ENCODE peak calls at places on chromosomes 5 and 9, in nine cellular contexts. P is GM04504, G is ureter, B is GM23248, L is chondrocyte, T is SK-MEL-5, J is esophagus squamous epithelium, S is posterior cingulate gyrus, I is left lung. D is an unnamed sample.

GRCh38 chr5:74517700-74518099 is 122.8 kb downstream of the ENC1 start:
- DNase-seq in B (peak; percentile 91), L (no peak), P (peak; percentile 13), I (no peak), J (no peak), S (no peak), G (no peak), T (no peak), D (no peak)

GRCh38 chr9:137056739-137057407 is 3.0 kb upstream of the ENTPD2 start:
- DNase-seq in L (no peak), I (no peak), P (no peak), B (no peak), T (no peak), S (no peak), G (no peak), J (no peak), D (no peak)

GRCh38 chr9:87342743-87343142 is 154.9 kb upstream of the DAPK1 start:
- DNase-seq in B (no peak), L (no peak), G (no peak), P (no peak), I (no peak), J (no peak), S (no peak), T (no peak), D (no peak)

GRCh38 chr5:95741458-95741857 is 10.3 kb downstream of the RHOBTB3 start:
- DNase-seq in S (no peak), L (no peak), P (no peak), G (no peak), J (no peak), T (no peak), B (no peak), I (no peak), D (no peak)

GRCh38 chr5:87411586-87412416 is 929 bp downstream of the CCNH start:
- DNase-seq in P (no peak), S (no peak), J (no peak), G (no peak), B (peak; percentile 61), T (peak; percentile 33), L (no peak), I (no peak), D (no peak)

GRCh38 chr9:12884736-12885395 is 110.0 kb downstream of the LURAP1L start:
- DNase-seq in I (no peak), G (no peak), P (peak; percentile 67), T (peak; percentile 80), J (no peak), S (no peak), B (peak; percentile 85), L (no peak), D (no peak)

GRCh38 chr9:124590886-124591641 is 83.9 kb upstream of the NR5A1 start:
- DNase-seq in B (no peak), J (no peak), P (no peak), L (no peak), T (no peak), I (no peak), S (no peak), G (no peak), D (no peak)

GRCh38 chr9:131959887-131960286 is 119.8 kb downstream of the MED27 start:
- DNase-seq in T (no peak), J (no peak), P (no peak), L (no peak), S (no peak), I (no peak), B (no peak), G (no peak), D (no peak)

GRCh38 chr5:179224741-179225140 is 120.5 kb downstream of the ADAMTS2 start:
- DNase-seq in B (no peak), I (peak; percentile 44), S (peak; percentile 56), P (no peak), T (no peak), J (no peak), L (peak; percentile 53), G (no peak), D (no peak)

GRCh38 chr9:88197781-88198345 is 59.6 kb upstream of the SPATA31C2 start:
- DNase-seq in T (no peak), L (no peak), I (no peak), G (no peak), J (no peak), S (no peak), P (peak; percentile 90), B (peak; percentile 74), D (no peak)

GRCh38 chr9:84404095-84404686 is 63.6 kb upstream of the SLC28A3 start:
- DNase-seq in P (no peak), J (no peak), L (no peak), B (peak; percentile 10), G (no peak), S (no peak), T (peak; percentile 56), I (no peak), D (no peak)

GRCh38 chr5:136926073-136926472 is 560.7 kb upstream of the TRPC7 start:
- DNase-seq in B (no peak), S (no peak), T (no peak), J (no peak), P (no peak), G (no peak), L (no peak), I (no peak), D (no peak)

GRCh38 chr9:394347-395052 is 179.8 kb downstream of the DOCK8 start:
- DNase-seq in I (no peak), J (no peak), T (no peak), P (no peak), L (no peak), G (no peak), S (no peak), B (no peak), D (no peak)

GRCh38 chr5:169742773-169743296 is 105.8 kb downstream of the DOCK2 start:
- DNase-seq in G (no peak), I (no peak), L (no peak), B (peak; percentile 77), S (peak; percentile 70), T (no peak), J (no peak), P (peak; percentile 84), D (no peak)

GRCh38 chr9:120892748-120893584 is 16.0 kb upstream of the PHF19 start:
- DNase-seq in B (peak; percentile 66), I (no peak), S (no peak), L (no peak), J (no peak), T (peak; percentile 16), P (no peak), G (no peak), D (no peak)

GRCh38 chr5:160254706-160255105 is 25.4 kb downstream of the FABP6 start:
- DNase-seq in B (no peak), S (no peak), T (no peak), G (no peak), I (no peak), P (no peak), L (no peak), J (no peak), D (no peak)

GRCh38 chr5:96868603-96869371 is 7.5 kb upstream of the ERAP2 start:
- DNase-seq in J (no peak), S (no peak), T (peak; percentile 82), G (no peak), P (no peak), L (no peak), I (no peak), B (peak; percentile 84), D (no peak)

GRCh38 chr9:134176599-134176968 is 12.2 kb upstream of the RNU6ATAC start:
- DNase-seq in I (no peak), G (no peak), S (no peak), J (no peak), T (no peak), B (no peak), L (no peak), P (no peak), D (no peak)

GRCh38 chr9:138103824-138104206 is 226.2 kb downstream of the CACNA1B start:
- DNase-seq in L (peak; percentile 85), J (no peak), P (no peak), I (peak; percentile 47), T (no peak), G (no peak), B (no peak), S (no peak), D (no peak)

GRCh38 chr9:94222870-94223269 is 36.2 kb upstream of the ZNF169 start:
- DNase-seq in G (no peak), S (no peak), B (no peak), I (no peak), L (no peak), P (no peak), J (no peak), T (no peak), D (no peak)

GRCh38 chr9:35906923-35907699 is 1.1 kb downstream of the HRCT1 start:
- DNase-seq in T (no peak), S (no peak), J (no peak), P (no peak), L (no peak), I (no peak), B (peak; percentile 90), G (peak; percentile 70), D (no peak)

GRCh38 chr5:147617191-147617606 is 107.3 kb upstream of the DPYSL3 start:
- DNase-seq in S (no peak), B (no peak), G (no peak), T (no peak), L (no peak), P (no peak), I (no peak), J (no peak), D (no peak)

GRCh38 chr5:178471666-178472065 is 118.5 kb downstream of the COL23A1 start:
- DNase-seq in I (no peak), G (no peak), T (no peak), B (no peak), S (no peak), L (no peak), J (no peak), P (no peak), D (no peak)

GRCh38 chr9:137664676-137665075 is 45.9 kb downstream of the EHMT1 start:
- DNase-seq in S (no peak), I (no peak), G (no peak), L (no peak), J (no peak), P (no peak), T (no peak), B (no peak), D (no peak)

GRCh38 chr5:132777209-132778069 is at the start of gene SEPTIN8:
- DNase-seq in J (no peak), B (peak; percentile 76), G (no peak), L (no peak), T (peak; percentile 22), I (peak; percentile 84), S (peak; percentile 90), P (no peak), D (no peak)

GRCh38 chr5:74767579-74767913 is 497 bp downstream of the NSA2 start:
- DNase-seq in T (peak; percentile 61), J (no peak), L (no peak), I (no peak), G (no peak), B (peak; percentile 81), P (no peak), S (no peak), D (no peak)

GRCh38 chr5:35867998-35868397 is 11.3 kb downstream of the IL7R start:
- DNase-seq in J (no peak), I (no peak), L (no peak), G (no peak), T (no peak), P (no peak), B (no peak), S (no peak), D (no peak)

GRCh38 chr5:126514159-126515141 is 80.6 kb downstream of the ALDH7A1 start:
- DNase-seq in P (no peak), T (no peak), L (no peak), J (no peak), G (no peak), B (peak; percentile 21), S (no peak), I (no peak), D (no peak)

GRCh38 chr5:100823812-100824211 is 79.3 kb downstream of the ST8SIA4 start:
- DNase-seq in L (no peak), B (no peak), I (no peak), P (no peak), T (no peak), S (no peak), G (no peak), J (no peak), D (no peak)

GRCh38 chr9:2726620-2727335 is 9.5 kb downstream of the KCNV2 start:
- DNase-seq in L (no peak), G (no peak), T (no peak), I (no peak), P (no peak), J (no peak), B (peak; percentile 82), S (no peak), D (no peak)

GRCh38 chr5:5182508-5183191 is 42.5 kb downstream of the ADAMTS16 start:
- DNase-seq in I (no peak), S (no peak), G (no peak), L (no peak), J (no peak), T (no peak), B (no peak), P (no peak), D (no peak)